ENCODE peak calls at places on chromosomes 7 and 10, in eight cellular contexts. E is fibroblast of pulmonary artery; Y is astrocyte of the spinal cord; U is tibial artery; D is A549; I is CD8-positive, alpha-beta memory T cell; Z is CD8-positive, alpha-beta T cell; N is GM23248. C is an unnamed sample.

GRCh38 chr7:22052650-22053336 is 107.1 kb upstream of the CDCA7L start:
- DNase-seq in E (no peak), I (no peak), Y (no peak), N (no peak), D (no peak), Z (no peak), U (no peak), C (no peak)

GRCh38 chr10:90458054-90458453 is 399.8 kb downstream of the HTR7 start:
- DNase-seq in U (no peak), E (no peak), D (no peak), Y (no peak), N (no peak), Z (no peak), I (no peak), C (no peak)

GRCh38 chr10:86366033-86366901 is at the start of gene GRID1:
- DNase-seq in Y (no peak), N (peak), Z (no peak), I (no peak), D (no peak), U (peak), E (no peak), C (no peak)

GRCh38 chr10:132974249-132974796 is 32.0 kb upstream of the CFAP46 start:
- DNase-seq in E (no peak), Y (no peak), I (no peak), Z (no peak), D (no peak), N (no peak), U (no peak), C (no peak)

GRCh38 chr10:78865518-78865835 is 203.3 kb upstream of the ZMIZ1 start:
- DNase-seq in Z (no peak), Y (peak), E (peak), D (no peak), N (no peak), U (no peak), I (no peak), C (peak)

GRCh38 chr7:4128161-4128560 is 553.9 kb upstream of the FOXK1 start:
- DNase-seq in E (no peak), Z (no peak), N (no peak), Y (no peak), D (no peak), U (peak), I (no peak), C (no peak)

GRCh38 chr7:36312064-36312914 is 77.4 kb upstream of the ANLN start:
- DNase-seq in E (no peak), U (no peak), N (no peak), Y (no peak), Z (peak), I (peak), D (peak), C (no peak)

GRCh38 chr10:132460691-132461090 is 63.7 kb downstream of the PWWP2B start:
- DNase-seq in Z (no peak), D (no peak), Y (no peak), I (no peak), E (no peak), N (no peak), U (no peak), C (no peak)

GRCh38 chr7:47374538-47374937 is 207.4 kb downstream of the TNS3 start:
- DNase-seq in N (no peak), E (no peak), I (no peak), U (peak), Y (no peak), D (no peak), Z (no peak), C (no peak)

GRCh38 chr10:111109506-111110242 is 32.8 kb downstream of the ADRA2A start:
- DNase-seq in N (no peak), Z (no peak), U (no peak), Y (no peak), I (no peak), E (no peak), D (no peak), C (no peak)

GRCh38 chr7:151146761-151147160 is 20.7 kb downstream of the GBX1 start:
- DNase-seq in E (no peak), I (no peak), D (no peak), Y (no peak), Z (no peak), U (no peak), N (no peak), C (no peak)

GRCh38 chr10:58477902-58478301 is 34.8 kb upstream of the BICC1 start:
- DNase-seq in U (no peak), Z (no peak), D (no peak), Y (no peak), I (no peak), N (peak), E (no peak), C (peak)

GRCh38 chr7:28955723-28956607 is 2.2 kb downstream of the TRIL start:
- DNase-seq in Y (peak), E (peak), D (peak), Z (no peak), N (peak), U (peak), I (no peak), C (no peak)

GRCh38 chr7:132455306-132455705 is 121.0 kb downstream of the PLXNA4 start:
- DNase-seq in Z (peak), U (no peak), D (no peak), I (peak), N (no peak), Y (no peak), E (no peak), C (no peak)

GRCh38 chr10:74888947-74889661 is 62.7 kb downstream of the KAT6B start:
- DNase-seq in Z (no peak), I (no peak), E (no peak), N (peak), Y (no peak), U (no peak), D (no peak), C (no peak)

GRCh38 chr7:151168022-151168786 is 710 bp upstream of the GBX1 start:
- DNase-seq in U (no peak), Y (no peak), N (peak), I (peak), D (peak), E (no peak), Z (peak), C (no peak)

GRCh38 chr7:45980973-45981372 is 59.9 kb upstream of the IGFBP3 start:
- DNase-seq in U (no peak), E (no peak), I (no peak), Z (no peak), N (no peak), Y (no peak), D (no peak), C (peak)

GRCh38 chr7:16708980-16709379 is 44.6 kb upstream of the TSPAN13 start:
- DNase-seq in I (no peak), Y (peak), U (no peak), Z (no peak), N (peak), E (peak), D (peak), C (peak)

GRCh38 chr7:40483630-40484029 is 348.8 kb downstream of the SUGCT start:
- DNase-seq in E (no peak), I (no peak), D (no peak), Z (no peak), U (no peak), N (peak), Y (no peak), C (no peak)

GRCh38 chr10:115004236-115004862 is 66.4 kb downstream of the TRUB1 start:
- DNase-seq in I (no peak), E (no peak), Z (no peak), N (no peak), U (no peak), D (no peak), Y (no peak), C (no peak)

GRCh38 chr10:33258951-33259350 is 75.5 kb downstream of the NRP1 start:
- DNase-seq in E (peak), D (peak), I (no peak), Y (peak), U (no peak), Z (no peak), N (peak), C (no peak)

GRCh38 chr7:12401538-12402364 is 1.9 kb downstream of the VWDE start:
- DNase-seq in I (no peak), E (no peak), Y (no peak), U (no peak), Z (no peak), D (no peak), N (no peak), C (no peak)

GRCh38 chr7:130699686-130700085 is 13.3 kb upstream of the TSGA13 start:
- DNase-seq in Y (no peak), N (no peak), Z (no peak), E (no peak), D (peak), U (no peak), I (no peak), C (no peak)

GRCh38 chr7:29255199-29255838 is 60.7 kb downstream of the CHN2 start:
- DNase-seq in N (no peak), U (no peak), Z (no peak), E (no peak), D (no peak), I (no peak), Y (no peak), C (no peak)

GRCh38 chr7:158442260-158442659 is 145.4 kb downstream of the PTPRN2 start:
- DNase-seq in U (no peak), Z (no peak), D (peak), N (no peak), I (no peak), Y (no peak), E (no peak), C (no peak)

GRCh38 chr10:14540062-14540461 is 209.3 kb upstream of the FRMD4A start:
- DNase-seq in I (no peak), Y (no peak), Z (no peak), D (no peak), N (no peak), U (no peak), E (no peak), C (no peak)

GRCh38 chr7:123329988-123330643 is 130.3 kb upstream of the SLC13A1 start:
- DNase-seq in N (no peak), Y (no peak), Z (no peak), D (no peak), E (no peak), U (no peak), I (no peak), C (no peak)

GRCh38 chr10:79022565-79023488 is 45.9 kb upstream of the ZMIZ1 start:
- DNase-seq in Y (peak), U (peak), D (peak), I (no peak), Z (peak), N (no peak), E (peak), C (no peak)

GRCh38 chr10:75392744-75393143 is 8.8 kb downstream of the ZNF503 start:
- DNase-seq in Z (no peak), N (no peak), U (no peak), I (no peak), D (no peak), E (no peak), Y (no peak), C (no peak)

GRCh38 chr10:126597206-126597605 is 73.3 kb downstream of the C10orf90 start:
- DNase-seq in Y (no peak), U (no peak), D (no peak), E (no peak), Z (no peak), N (peak), I (no peak), C (peak)

GRCh38 chr10:57338823-57339558 is 928.7 kb downstream of the IPMK start:
- DNase-seq in E (peak), I (no peak), D (peak), N (peak), Y (peak), U (no peak), Z (no peak), C (peak)

GRCh38 chr10:109386921-109387320 is 536.4 kb downstream of the XPNPEP1 start:
- DNase-seq in D (no peak), I (no peak), U (no peak), N (no peak), Z (no peak), Y (no peak), E (no peak), C (no peak)

GRCh38 chr10:13016413-13016812 is 14.9 kb upstream of the CCDC3 start:
- DNase-seq in U (no peak), Y (peak), E (peak), Z (no peak), D (no peak), I (no peak), N (no peak), C (no peak)

GRCh38 chr7:130356760-130357611 is 12.4 kb downstream of the CPA5 start:
- DNase-seq in E (peak), Z (no peak), N (peak), U (peak), I (no peak), Y (peak), D (peak), C (peak)

GRCh38 chr7:33698692-33699128 is 206.6 kb upstream of the BMPER start:
- DNase-seq in U (no peak), Y (no peak), E (no peak), N (no peak), D (no peak), I (no peak), Z (no peak), C (no peak)

GRCh38 chr10:104197364-104197763 is 34.8 kb downstream of the CFAP43 start:
- DNase-seq in D (no peak), N (peak), Z (no peak), I (no peak), Y (no peak), E (no peak), U (no peak), C (no peak)

GRCh38 chr10:24240001-24240751 is 31.2 kb downstream of the KIAA1217 start:
- DNase-seq in D (no peak), Y (no peak), Z (no peak), I (no peak), E (peak), N (peak), U (no peak), C (peak)

GRCh38 chr7:1454471-1455065 is 4.7 kb downstream of the MICALL2 start:
- DNase-seq in D (no peak), Z (no peak), I (no peak), Y (no peak), E (peak), N (no peak), U (no peak), C (no peak)

GRCh38 chr10:48444861-48445841 is 138.7 kb downstream of the MAPK8 start:
- DNase-seq in N (no peak), I (no peak), Z (no peak), U (peak), D (peak), E (peak), Y (no peak), C (no peak)
- H3K4me3 ChIP-seq in N (no peak), I (no peak), Z (no peak), U (no peak), D (no peak), E (no peak), Y (no peak), C (no peak)

GRCh38 chr7:27129729-27130539 is 623 bp downstream of the HOXA4 start:
- DNase-seq in N (peak), Y (no peak), E (no peak), I (peak), Z (no peak), D (no peak), U (no peak), C (peak)
- H3K4me3 ChIP-seq in N (peak), Y (peak), E (peak), I (no peak), Z (peak), D (peak), U (peak), C (peak)

GRCh38 chr10:18133046-18133445 is 7.2 kb upstream of the CACNB2 start:
- DNase-seq in Z (no peak), N (no peak), E (no peak), Y (no peak), I (no peak), U (no peak), D (no peak), C (no peak)

GRCh38 chr10:18134921-18135320 is 5.3 kb upstream of the CACNB2 start:
- DNase-seq in I (no peak), N (no peak), E (no peak), Y (no peak), D (no peak), Z (no peak), U (no peak), C (no peak)

GRCh38 chr10:18137111-18137510 is 3.1 kb upstream of the CACNB2 start:
- DNase-seq in N (no peak), Z (no peak), U (no peak), E (no peak), I (no peak), Y (no peak), D (no peak), C (no peak)

GRCh38 chr10:18134509-18134908 is 5.7 kb upstream of the CACNB2 start:
- DNase-seq in U (no peak), Y (no peak), Z (no peak), N (no peak), I (no peak), D (no peak), E (no peak), C (no peak)

GRCh38 chr10:18136056-18136916 is 3.9 kb upstream of the CACNB2 start:
- DNase-seq in U (no peak), Z (no peak), E (no peak), Y (no peak), N (peak), I (no peak), D (no peak), C (peak)
- H3K4me3 ChIP-seq in U (no peak), Z (no peak), E (no peak), Y (no peak), N (no peak), I (no peak), D (no peak), C (no peak)

DNA sequence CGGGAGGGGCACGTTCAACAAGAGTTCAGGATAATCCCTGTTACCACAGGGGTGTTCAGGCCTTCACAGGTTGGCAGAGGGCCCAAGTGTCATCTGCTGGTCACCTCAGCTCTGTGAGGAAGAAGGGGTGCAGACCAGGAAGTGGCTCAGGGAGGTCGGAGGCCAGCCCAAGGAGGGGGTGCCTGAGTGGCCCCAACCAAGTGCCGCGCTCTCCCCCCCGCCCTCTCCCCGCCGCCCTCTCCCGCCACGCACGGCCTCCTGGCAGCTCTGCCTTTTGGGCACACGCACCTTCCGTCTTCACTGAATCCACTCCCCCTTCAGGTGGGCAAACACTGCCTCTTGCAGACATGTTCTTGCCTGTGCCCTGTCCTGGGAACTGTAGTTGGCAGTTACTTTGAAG is 245.2 kb downstream of the PAXIP1 start:
- DNase-seq in N (no peak), Z (no peak), U (no peak), E (no peak), I (no peak), D (no peak), Y (no peak), C (no peak)
- H3K4me3 ChIP-seq in N (no peak), Z (no peak), U (no peak), E (no peak), I (no peak), D (no peak), Y (no peak), C (no peak)

GRCh38 chr10:121322776-121323175 is 275.5 kb downstream of the FGFR2 start:
- DNase-seq in D (no peak), Y (no peak), U (no peak), E (no peak), I (no peak), Z (no peak), N (no peak), C (no peak)

GRCh38 chr10:121325490-121326231 is 272.6 kb downstream of the FGFR2 start:
- DNase-seq in Z (no peak), N (no peak), U (no peak), E (no peak), I (no peak), Y (no peak), D (peak), C (no peak)

GRCh38 chr10:121323448-121323847 is 274.8 kb downstream of the FGFR2 start:
- DNase-seq in I (no peak), Z (no peak), U (no peak), E (no peak), Y (no peak), N (no peak), D (no peak), C (no peak)

GRCh38 chr10:121326905-121327304 is 271.3 kb downstream of the FGFR2 start:
- DNase-seq in I (no peak), D (no peak), U (no peak), N (no peak), E (no peak), Y (no peak), Z (no peak), C (no peak)

DNA sequence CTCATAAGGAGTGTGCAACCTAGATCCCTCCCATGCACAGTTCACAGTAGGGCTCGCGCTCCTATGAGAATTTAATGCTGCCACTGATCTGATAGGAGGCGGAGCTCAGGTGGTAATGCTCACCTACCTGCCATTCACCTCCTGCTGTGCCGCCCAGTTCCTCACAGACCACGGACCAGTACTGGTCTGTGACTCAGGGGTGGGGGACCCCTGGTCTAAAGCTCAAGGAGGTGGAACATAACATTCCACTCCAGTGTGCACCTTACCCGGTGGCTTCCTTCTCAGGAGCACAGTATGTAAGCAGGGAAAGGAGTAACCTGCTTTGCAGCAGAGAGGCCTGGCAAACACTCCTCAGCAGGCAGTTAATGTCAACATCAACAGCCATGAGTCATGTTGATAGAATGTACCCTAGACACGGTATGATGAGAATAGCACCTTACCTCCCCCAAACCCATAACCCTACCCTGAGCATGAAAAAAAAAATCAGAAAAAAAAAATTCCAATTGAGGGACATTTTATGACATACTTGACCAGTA is 273.5 kb downstream of the FGFR2 start:
- DNase-seq in E (no peak), Y (no peak), D (peak), I (no peak), N (no peak), U (no peak), Z (no peak), C (no peak)
- H3K4me3 ChIP-seq in E (no peak), Y (no peak), D (no peak), I (no peak), N (no peak), U (no peak), Z (no peak), C (no peak)

GRCh38 chr7:27175005-27175625 is 995 bp upstream of the HOXA10 start:
- DNase-seq in I (no peak), N (peak), Y (no peak), U (peak), D (no peak), Z (no peak), E (no peak), C (no peak)
- H3K4me3 ChIP-seq in I (no peak), N (peak), Y (no peak), U (peak), D (no peak), Z (no peak), E (no peak), C (peak)

DNA sequence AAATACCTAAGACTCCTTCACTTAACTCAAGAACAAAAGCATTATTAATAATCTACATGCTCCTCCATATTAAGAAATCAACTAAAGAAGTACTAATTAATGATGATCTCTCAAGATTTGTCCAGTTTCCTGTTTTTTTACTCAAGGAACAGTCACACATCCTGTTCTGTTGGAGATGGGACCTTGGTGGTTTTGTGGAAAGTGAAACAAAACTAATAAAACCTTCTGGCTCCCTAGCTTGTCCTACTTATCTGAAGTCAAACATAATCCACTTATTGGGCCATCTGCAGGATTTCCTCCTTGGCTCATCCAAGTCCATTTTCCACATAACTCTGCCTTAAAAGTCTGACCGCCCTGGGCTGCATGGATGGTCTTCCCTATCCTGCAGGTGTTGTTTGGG is 39.3 kb upstream of the TARP start:
- DNase-seq in E (no peak), Y (no peak), Z (no peak), D (no peak), N (no peak), I (no peak), U (no peak), C (no peak)
- H3K4me3 ChIP-seq in E (no peak), Y (no peak), Z (no peak), D (no peak), N (no peak), I (no peak), U (no peak), C (no peak)

C was measured in AG10803.